ENCODE peak calls at places on chromosomes 12 and 14, in ten cellular contexts. S, H, A, G, K, O, T, R, F and C are unnamed samples.

GRCh38 chr12:118330421-118331018 is 42.2 kb downstream of the TAOK3 start:
- DNase-seq in S (no peak), H (no peak), A (no peak), G (no peak), K (no peak), O (no peak), T (peak), R (no peak), F (no peak), C (no peak)

GRCh38 chr14:96145116-96145864 is 59.3 kb upstream of the BDKRB2 start:
- DNase-seq in S (no peak), H (no peak), A (peak), G (no peak), K (no peak), O (peak), T (no peak), R (no peak), F (no peak), C (no peak)

GRCh38 chr12:62459976-62460375 is 6.7 kb upstream of the MON2 start:
- DNase-seq in S (no peak), H (no peak), A (no peak), G (no peak), K (no peak), O (no peak), T (no peak), R (no peak), F (no peak), C (no peak)

GRCh38 chr12:95257541-95257940 is 39.9 kb downstream of the VEZT start:
- DNase-seq in S (no peak), H (no peak), A (no peak), G (no peak), K (no peak), O (no peak), T (no peak), R (no peak), F (peak), C (no peak)

GRCh38 chr12:62604373-62604772 is 137.7 kb downstream of the MON2 start:
- DNase-seq in S (no peak), H (no peak), A (no peak), G (no peak), K (no peak), O (no peak), T (no peak), R (no peak), F (no peak), C (no peak)

GRCh38 chr12:3289702-3290101 is 201.3 kb upstream of the PRMT8 start:
- DNase-seq in S (no peak), H (no peak), A (no peak), G (no peak), K (no peak), O (no peak), T (no peak), R (no peak), F (no peak), C (no peak)

GRCh38 chr14:54935958-54936357 is 33.3 kb upstream of the GCH1 start:
- DNase-seq in S (no peak), H (peak), A (no peak), G (peak), K (no peak), O (peak), T (no peak), R (no peak), F (no peak), C (no peak)

GRCh38 chr12:124626841-124627502 is 59.6 kb upstream of the NCOR2 start:
- DNase-seq in S (no peak), H (no peak), A (peak), G (no peak), K (peak), O (peak), T (no peak), R (no peak), F (peak), C (no peak)

GRCh38 chr14:74754899-74755298 is 8.2 kb upstream of the YLPM1 start:
- DNase-seq in S (no peak), H (no peak), A (no peak), G (peak), K (no peak), O (no peak), T (no peak), R (no peak), F (no peak), C (no peak)

GRCh38 chr12:75011120-75011519 is 198.5 kb downstream of the KCNC2 start:
- DNase-seq in S (no peak), H (peak), A (no peak), G (peak), K (no peak), O (no peak), T (no peak), R (no peak), F (no peak), C (peak)

GRCh38 chr14:101927859-101928258 is 36.5 kb upstream of the DYNC1H1 start:
- DNase-seq in S (no peak), H (peak), A (peak), G (peak), K (peak), O (peak), T (peak), R (no peak), F (no peak), C (no peak)

GRCh38 chr14:86815341-86815740 is 1177.6 kb downstream of the GALC start:
- DNase-seq in S (no peak), H (no peak), A (no peak), G (no peak), K (no peak), O (no peak), T (no peak), R (no peak), F (no peak), C (no peak)

GRCh38 chr12:119069029-119069731 is 87.8 kb downstream of the SRRM4 start:
- DNase-seq in S (no peak), H (no peak), A (no peak), G (no peak), K (no peak), O (no peak), T (no peak), R (no peak), F (no peak), C (no peak)

GRCh38 chr12:104381721-104382480 is 74.8 kb upstream of the CHST11 start:
- DNase-seq in S (peak), H (no peak), A (peak), G (peak), K (peak), O (peak), T (peak), R (peak), F (peak), C (peak)

GRCh38 chr12:67367843-67368242 is 98.7 kb downstream of the CAND1 start:
- DNase-seq in S (no peak), H (no peak), A (no peak), G (no peak), K (no peak), O (peak), T (no peak), R (no peak), F (no peak), C (no peak)

GRCh38 chr12:47360771-47361388 is 281.1 kb upstream of the AMIGO2 start:
- DNase-seq in S (no peak), H (no peak), A (no peak), G (no peak), K (peak), O (no peak), T (no peak), R (peak), F (no peak), C (no peak)

GRCh38 chr12:4153343-4153892 is 120.1 kb upstream of the CCND2 start:
- DNase-seq in S (no peak), H (no peak), A (no peak), G (no peak), K (no peak), O (no peak), T (peak), R (peak), F (no peak), C (no peak)

GRCh38 chr12:19988457-19988856 is 379.9 kb upstream of the PDE3A start:
- DNase-seq in S (no peak), H (no peak), A (no peak), G (no peak), K (no peak), O (peak), T (no peak), R (no peak), F (no peak), C (no peak)

GRCh38 chr12:89225401-89225800 is 126.9 kb downstream of the DUSP6 start:
- DNase-seq in S (no peak), H (peak), A (peak), G (peak), K (no peak), O (peak), T (no peak), R (peak), F (no peak), C (peak)

GRCh38 chr12:110743571-110744093 is 941 bp upstream of the PPP1CC start:
- DNase-seq in S (no peak), H (no peak), A (peak), G (no peak), K (peak), O (peak), T (peak), R (no peak), F (peak), C (no peak)

GRCh38 chr12:3295648-3296408 is 195.2 kb upstream of the PRMT8 start:
- DNase-seq in S (no peak), H (no peak), A (peak), G (no peak), K (peak), O (peak), T (no peak), R (no peak), F (no peak), C (no peak)

GRCh38 chr14:100488057-100488456 is 99.2 kb downstream of the BEGAIN start:
- DNase-seq in S (no peak), H (no peak), A (no peak), G (no peak), K (no peak), O (no peak), T (no peak), R (no peak), F (no peak), C (no peak)

GRCh38 chr14:91010153-91010533 is 50.3 kb downstream of the RPS6KA5 start:
- DNase-seq in S (no peak), H (no peak), A (no peak), G (no peak), K (no peak), O (no peak), T (no peak), R (no peak), F (no peak), C (no peak)